ENCODE peak calls at places on chromosomes 16 and 17, in six cellular contexts. E is PC-3, O is GM23248, J is HCT116, N is neural progenitor cell, H is OCI-LY7. R is an unnamed sample.

GRCh38 chr17:73936908-73937627 is 266.4 kb upstream of the RPL38 start:
- DNase-seq in N (no peak), E (no peak), O (no peak), J (no peak), H (no peak), R (no peak)

GRCh38 chr16:85799497-85800320 is at the start of the genes COX4I1 and EMC8:
- DNase-seq in J (peak; percentile 91), E (peak; percentile 86), H (peak; percentile 95), O (peak; percentile 97), N (peak; percentile 97), R (peak; percentile 97)

GRCh38 chr16:68264128-68265077 is at the start of gene SLC7A6:
- DNase-seq in J (peak; percentile 27), O (peak; percentile 93), N (peak; percentile 90), H (peak; percentile 84), E (peak; percentile 74), R (peak; percentile 81)

GRCh38 chr16:67857547-67858233 is 10.2 kb upstream of the CENPT start:
- DNase-seq in E (peak; percentile 95), N (no peak), O (peak; percentile 99), H (no peak), J (no peak), R (peak; percentile 86)

GRCh38 chr16:17927015-17927414 is 409.5 kb downstream of the NPIPA8 start:
- DNase-seq in J (no peak), O (no peak), H (no peak), E (no peak), N (no peak), R (no peak)

GRCh38 chr16:68506331-68507053 is 32.6 kb upstream of the ZFP90 start:
- DNase-seq in E (no peak), H (no peak), N (no peak), O (peak; percentile 57), J (no peak), R (no peak)

GRCh38 chr16:87951550-87952538 is 610 bp downstream of the BANP start:
- DNase-seq in H (peak; percentile 25), J (no peak), N (no peak), E (no peak), O (peak; percentile 52), R (peak; percentile 33)

GRCh38 chr16:6892961-6893360 is 439.7 kb upstream of the RBFOX1 start:
- DNase-seq in J (no peak), H (no peak), O (no peak), N (peak; percentile 18), E (no peak), R (no peak)

GRCh38 chr17:80110927-80111701 is 9.7 kb downstream of the GAA start:
- DNase-seq in N (no peak), E (no peak), H (no peak), O (no peak), J (no peak), R (no peak)

GRCh38 chr17:5500804-5501391 is 14.5 kb downstream of the MIS12 start:
- DNase-seq in O (peak; percentile 97), J (no peak), E (peak; percentile 54), H (peak; percentile 69), N (peak; percentile 100), R (peak; percentile 99)

GRCh38 chr16:27520982-27521673 is 28.6 kb downstream of the GTF3C1 start:
- DNase-seq in N (no peak), J (no peak), E (no peak), O (no peak), H (no peak), R (no peak)

GRCh38 chr16:87844809-87845208 is 24.5 kb downstream of the SLC7A5 start:
- DNase-seq in N (no peak), H (no peak), J (no peak), O (no peak), E (no peak), R (no peak)

GRCh38 chr17:35808240-35808961 is 883 bp upstream of the TAF15 start:
- DNase-seq in H (no peak), E (no peak), O (no peak), N (no peak), J (no peak), R (peak; percentile 44)

GRCh38 chr17:31495049-31495885 is 103.8 kb downstream of the RAB11FIP4 start:
- DNase-seq in J (no peak), E (peak; percentile 46), N (no peak), O (no peak), H (no peak), R (no peak)

GRCh38 chr17:77366558-77367245 is 225.9 kb downstream of the SEC14L1 start:
- DNase-seq in H (peak; percentile 48), O (peak; percentile 76), N (no peak), J (no peak), E (no peak), R (no peak)

GRCh38 chr16:65679785-65680184 is 557.9 kb upstream of the CDH11 start:
- DNase-seq in O (no peak), E (no peak), H (peak; percentile 11), N (no peak), J (no peak), R (no peak)

GRCh38 chr16:86578499-86579267 is at the start of gene FOXL1:
- DNase-seq in N (peak; percentile 58), H (no peak), J (no peak), E (no peak), O (peak; percentile 91), R (peak; percentile 55)

GRCh38 chr17:81635973-81636504 is 873 bp downstream of the NPLOC4 start:
- DNase-seq in E (peak; percentile 48), O (peak; percentile 83), H (peak; percentile 20), N (no peak), J (no peak), R (no peak)

GRCh38 chr17:77269696-77270681 is 129.2 kb downstream of the SEC14L1 start:
- DNase-seq in J (no peak), H (no peak), N (no peak), E (peak; percentile 43), O (no peak), R (no peak)

GRCh38 chr16:7303014-7303676 is 29.5 kb upstream of the RBFOX1 start:
- DNase-seq in N (peak; percentile 75), E (no peak), J (no peak), O (no peak), H (no peak), R (peak; percentile 20)

GRCh38 chr16:84252214-84252613 is 12.4 kb upstream of the KCNG4 start:
- DNase-seq in O (no peak), N (peak; percentile 35), J (no peak), H (no peak), E (no peak), R (peak; percentile 41)

GRCh38 chr17:79033046-79033616 is 9.2 kb downstream of the C1QTNF1 start:
- DNase-seq in E (no peak), N (no peak), O (no peak), H (no peak), J (no peak), R (no peak)

GRCh38 chr16:25716186-25716585 is 24.4 kb downstream of the HS3ST4 start:
- DNase-seq in H (no peak), E (no peak), J (no peak), N (peak; percentile 17), O (no peak), R (peak; percentile 66)

GRCh38 chr16:17461951-17462729 is 8.6 kb downstream of the XYLT1 start:
- DNase-seq in N (peak; percentile 56), O (no peak), J (no peak), E (no peak), H (peak; percentile 80), R (peak; percentile 61)

GRCh38 chr16:49419016-49419415 is 45.4 kb downstream of the C16orf78 start:
- DNase-seq in O (no peak), J (no peak), H (no peak), N (peak; percentile 28), E (no peak), R (no peak)

GRCh38 chr16:49417354-49417753 is 43.8 kb downstream of the C16orf78 start:
- DNase-seq in E (no peak), O (no peak), J (no peak), H (no peak), N (no peak), R (no peak)

GRCh38 chr16:49415083-49415482 is 41.5 kb downstream of the C16orf78 start:
- DNase-seq in O (no peak), J (no peak), H (no peak), E (no peak), N (no peak), R (no peak)

GRCh38 chr16:49414651-49415050 is 41.0 kb downstream of the C16orf78 start:
- DNase-seq in N (no peak), J (no peak), H (no peak), E (no peak), O (no peak), R (no peak)

DNA sequence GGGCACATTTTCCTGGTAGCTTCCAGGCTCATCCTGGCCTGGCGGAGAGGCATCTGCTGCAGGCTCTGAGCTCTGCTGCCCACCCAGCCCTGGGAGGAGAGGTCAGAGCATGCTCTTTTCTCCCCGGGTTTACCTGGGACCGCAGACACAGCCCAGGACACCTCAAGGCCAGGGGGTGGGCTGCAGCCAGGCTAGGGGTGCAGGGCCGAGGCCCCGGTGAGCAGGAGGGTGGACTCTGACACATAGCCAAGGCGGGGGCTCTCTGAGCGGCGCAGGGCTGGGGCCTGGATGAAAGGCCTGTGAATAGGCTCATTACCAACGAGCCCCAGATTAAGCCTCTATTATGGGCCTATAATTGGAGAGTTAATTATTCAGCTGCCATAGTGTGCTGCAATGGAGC is 42.7 kb downstream of the C16orf78 start:
- DNase-seq in E (no peak), O (no peak), H (no peak), J (no peak), N (no peak), R (no peak)
- TF ChIP-seq EZH2phosphoT487 in E (no peak), O (no peak), H (no peak), J (no peak), N (no peak), R (no peak)

GRCh38 chr17:43892672-43892975 is 14.7 kb downstream of the MPP2 start:
- DNase-seq in J (no peak), H (no peak), N (no peak), O (no peak), E (no peak), R (no peak)
- H3K4me2 ChIP-seq in J (no peak overlapping the region), H (no peak overlapping the region), N (no peak overlapping the region), O (no peak overlapping the region), E (no peak overlapping the region), R (peak overlapping the region; percentile 71)

DNA sequence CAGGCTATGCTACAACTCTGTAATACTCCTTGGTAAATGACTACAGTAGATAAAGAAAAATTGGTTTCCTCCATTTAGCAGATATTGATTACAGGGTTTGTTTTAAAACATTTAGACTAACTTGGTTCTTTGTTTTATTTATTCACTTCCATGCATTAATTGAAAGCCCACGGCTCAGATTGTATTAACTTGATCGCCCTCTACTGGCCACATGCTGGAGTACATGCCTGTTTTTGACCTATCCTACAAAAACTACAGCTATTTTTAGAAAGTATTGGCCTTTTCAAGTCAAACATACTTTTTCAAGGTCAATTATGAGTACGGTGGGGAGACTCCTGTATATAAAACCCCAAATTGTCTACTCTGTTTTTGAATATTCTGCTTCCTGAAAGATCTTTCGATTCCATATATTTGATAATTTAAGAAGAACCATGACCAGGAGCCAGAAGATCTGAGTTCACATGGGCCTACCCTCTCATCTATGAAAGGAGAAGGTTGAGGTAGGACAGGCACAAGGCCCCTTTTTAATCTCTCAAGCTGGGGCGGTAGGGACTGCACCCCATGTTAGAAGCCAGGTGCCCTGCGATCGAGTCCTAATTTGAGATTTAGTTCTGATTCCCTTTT is 51.8 kb downstream of the CA10 start:
- DNase-seq in N (peak; percentile 67), H (peak; percentile 43), J (peak; percentile 19), O (peak; percentile 58), E (peak; percentile 77), R (peak; percentile 76)
- TF ChIP-seq EZH2phosphoT487 in N (no peak), H (no peak), J (no peak), O (no peak), E (no peak), R (no peak)

DNA sequence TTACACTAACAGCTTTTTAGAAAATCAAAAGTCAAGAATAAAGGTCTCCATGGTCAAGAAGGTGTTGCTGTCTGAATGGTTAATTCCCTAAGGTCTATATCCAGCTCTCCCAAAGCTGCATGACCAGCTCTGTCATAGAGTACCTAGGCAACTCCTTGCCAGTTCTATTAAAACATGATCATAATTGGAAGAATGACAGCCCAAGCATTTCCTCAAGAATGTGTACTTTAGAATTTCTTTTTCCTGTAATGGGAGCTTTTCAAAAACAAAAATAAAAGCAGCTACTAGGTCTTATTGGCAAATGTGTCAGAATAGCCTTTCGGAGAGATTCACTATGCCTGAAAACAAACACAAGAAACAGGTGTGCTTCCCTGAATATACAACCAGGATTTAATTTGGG is 7.9 kb downstream of the SPOP start:
- DNase-seq in J (no peak), H (no peak), N (no peak), O (peak; percentile 9), E (no peak), R (no peak)
- H3K4me2 ChIP-seq in J (no peak overlapping the region), H (no peak overlapping the region), N (no peak overlapping the region), O (peak overlapping the region; percentile 81), E (no peak overlapping the region), R (no peak overlapping the region)